ENCODE peak calls at places on chromosomes 16 and 17, in four cellular contexts. H is amygdala, Z is anterior cingulate cortex, C is mammary epithelial cell. O is an unnamed sample.

GRCh38 chr16:20868890-20869289 is 31.3 kb downstream of the DCUN1D3 start:
- DNase-seq in H (no peak), Z (peak; percentile 71), C (peak; percentile 51), O (peak; percentile 57)

GRCh38 chr17:76515291-76515949 is 14.2 kb upstream of the RHBDF2 start:
- DNase-seq in H (no peak), Z (no peak), C (peak; percentile 91), O (no peak)

GRCh38 chr17:49585422-49586027 is 9.9 kb downstream of the NXPH3 start:
- DNase-seq in H (no peak), Z (no peak), C (no peak), O (no peak)

GRCh38 chr17:74394977-74395376 is 27.7 kb downstream of the GPR142 start:
- DNase-seq in H (no peak), Z (no peak), C (no peak), O (no peak)

GRCh38 chr17:56929362-56929969 is 15.6 kb upstream of the TRIM25 start:
- DNase-seq in H (no peak), Z (no peak), C (no peak), O (no peak)

GRCh38 chr17:76726766-76727718 is at the start of gene METTL23:
- DNase-seq in H (no peak), Z (peak; percentile 56), C (peak; percentile 60), O (peak; percentile 73)

GRCh38 chr17:226773-227580 is 45.5 kb upstream of the DOC2B start:
- DNase-seq in H (no peak), Z (peak; percentile 54), C (no peak), O (peak; percentile 48)

GRCh38 chr17:47698749-47699535 is 5.0 kb downstream of the TBKBP1 start:
- DNase-seq in H (no peak), Z (peak; percentile 34), C (peak; percentile 33), O (no peak)

GRCh38 chr16:70527315-70527996 is 3.8 kb downstream of the SF3B3 start:
- DNase-seq in H (no peak), Z (no peak), C (no peak), O (no peak)

GRCh38 chr17:72810991-72811508 is 281.4 kb downstream of the SLC39A11 start:
- DNase-seq in H (no peak), Z (no peak), C (no peak), O (no peak)

GRCh38 chr17:1286379-1287106 is 7.1 kb downstream of the TRARG1 start:
- DNase-seq in H (no peak), Z (no peak), C (no peak), O (no peak)

GRCh38 chr17:5508855-5509254 is 22.5 kb downstream of the MIS12 start:
- DNase-seq in H (no peak), Z (no peak), C (peak; percentile 39), O (no peak)

GRCh38 chr17:45052052-45052772 is 780 bp upstream of the DCAKD start:
- DNase-seq in H (no peak), Z (no peak), C (peak; percentile 61), O (no peak)

GRCh38 chr16:21991621-21992020 is 9.3 kb downstream of the PDZD9 start:
- DNase-seq in H (no peak), Z (no peak), C (no peak), O (no peak)